ENCODE peak calls at places on chromosome 14, in four cellular contexts. H is K562, T is HepG2, B is SK-N-SH. N is an unnamed sample.

GRCh38 chr14:93592786-93593185 is 162.0 kb downstream of the UNC79 start:
- DNase-seq in H (no peak), T (no peak), B (no peak), N (no peak)

GRCh38 chr14:74299061-74299545 is 3.6 kb downstream of the ABCD4 start:
- DNase-seq in H (no peak), T (no peak), B (no peak), N (no peak)

GRCh38 chr14:93683241-93683640 is 105.0 kb downstream of the PRIMA1 start:
- DNase-seq in H (peak), T (no peak), B (peak), N (no peak)

GRCh38 chr14:53601409-53601808 is 355.2 kb downstream of the BMP4 start:
- DNase-seq in H (no peak), T (no peak), B (no peak), N (no peak)

GRCh38 chr14:59543873-59544272 is 32.7 kb downstream of the CCDC175 start:
- DNase-seq in H (no peak), T (no peak), B (no peak), N (no peak)

GRCh38 chr14:50846171-50846880 is 15.4 kb upstream of the NIN start:
- DNase-seq in H (no peak), T (no peak), B (no peak), N (no peak)

GRCh38 chr14:55717621-55718020 is 137.6 kb downstream of the KTN1 start:
- DNase-seq in H (no peak), T (no peak), B (no peak), N (no peak)

GRCh38 chr14:73771848-73772705 is 57.9 kb upstream of the PNMA1 start:
- DNase-seq in H (peak), T (peak), B (peak), N (peak)

GRCh38 chr14:20681348-20682126 is 2.8 kb upstream of the RNASE4 start:
- DNase-seq in H (peak), T (peak), B (peak), N (peak)

GRCh38 chr14:103742499-103743255 is 27.1 kb downstream of the ZFYVE21 start:
- DNase-seq in H (no peak), T (no peak), B (no peak), N (no peak)

GRCh38 chr14:103743691-103744090 is 28.1 kb downstream of the ZFYVE21 start:
- DNase-seq in H (no peak), T (no peak), B (no peak), N (no peak)

GRCh38 chr14:103746706-103747105 is 31.1 kb downstream of the ZFYVE21 start:
- DNase-seq in H (no peak), T (no peak), B (no peak), N (no peak)

GRCh38 chr14:103744621-103745395 is 29.2 kb downstream of the ZFYVE21 start:
- DNase-seq in H (no peak), T (no peak), B (no peak), N (no peak)

GRCh38 chr14:103745424-103745823 is 29.8 kb downstream of the ZFYVE21 start:
- DNase-seq in H (no peak), T (peak), B (no peak), N (no peak)
- TF ChIP-seq NFIC in H (no peak), T (no peak), B (no peak), N (no peak)

GRCh38 chr14:22047105-22047504 is 373.5 kb upstream of the OR4E1 start:
- DNase-seq in H (no peak), T (peak), B (no peak), N (no peak)
- TF ChIP-seq NFIC in H (no peak), T (no peak), B (no peak), N (no peak)

GRCh38 chr14:21714318-21714929 is 40.8 kb upstream of the OR4E1 start:
- DNase-seq in H (no peak), T (no peak), B (no peak), N (no peak)
- TF ChIP-seq NFIC in H (no peak), T (no peak), B (no peak), N (no peak)

GRCh38 chr14:98770151-98770550 is 501.8 kb downstream of the BCL11B start:
- DNase-seq in H (no peak), T (no peak), B (no peak), N (no peak)

GRCh38 chr14:98773814-98774213 is 498.2 kb downstream of the BCL11B start:
- DNase-seq in H (no peak), T (no peak), B (no peak), N (no peak)

GRCh38 chr14:98775892-98776291 is 496.1 kb downstream of the BCL11B start:
- DNase-seq in H (no peak), T (no peak), B (no peak), N (no peak)
- TF ChIP-seq NFIC in H (no peak), T (no peak), B (no peak), N (no peak)

GRCh38 chr14:91968280-91968679 is 20.8 kb upstream of the FBLN5 start:
- DNase-seq in H (no peak), T (no peak), B (no peak), N (no peak)
- TF ChIP-seq NFIC in H (no peak), T (no peak), B (no peak), N (no peak)

GRCh38 chr14:76113691-76114090 is 38.0 kb upstream of the GPATCH2L start:
- DNase-seq in H (no peak), T (no peak), B (no peak), N (no peak)

GRCh38 chr14:76117789-76118188 is 33.9 kb upstream of the GPATCH2L start:
- DNase-seq in H (no peak), T (no peak), B (peak), N (no peak)

GRCh38 chr14:76115010-76115422 is 36.7 kb upstream of the GPATCH2L start:
- DNase-seq in H (no peak), T (no peak), B (no peak), N (no peak)

GRCh38 chr14:76109087-76109880 is 42.4 kb upstream of the GPATCH2L start:
- DNase-seq in H (no peak), T (no peak), B (no peak), N (no peak)

DNA sequence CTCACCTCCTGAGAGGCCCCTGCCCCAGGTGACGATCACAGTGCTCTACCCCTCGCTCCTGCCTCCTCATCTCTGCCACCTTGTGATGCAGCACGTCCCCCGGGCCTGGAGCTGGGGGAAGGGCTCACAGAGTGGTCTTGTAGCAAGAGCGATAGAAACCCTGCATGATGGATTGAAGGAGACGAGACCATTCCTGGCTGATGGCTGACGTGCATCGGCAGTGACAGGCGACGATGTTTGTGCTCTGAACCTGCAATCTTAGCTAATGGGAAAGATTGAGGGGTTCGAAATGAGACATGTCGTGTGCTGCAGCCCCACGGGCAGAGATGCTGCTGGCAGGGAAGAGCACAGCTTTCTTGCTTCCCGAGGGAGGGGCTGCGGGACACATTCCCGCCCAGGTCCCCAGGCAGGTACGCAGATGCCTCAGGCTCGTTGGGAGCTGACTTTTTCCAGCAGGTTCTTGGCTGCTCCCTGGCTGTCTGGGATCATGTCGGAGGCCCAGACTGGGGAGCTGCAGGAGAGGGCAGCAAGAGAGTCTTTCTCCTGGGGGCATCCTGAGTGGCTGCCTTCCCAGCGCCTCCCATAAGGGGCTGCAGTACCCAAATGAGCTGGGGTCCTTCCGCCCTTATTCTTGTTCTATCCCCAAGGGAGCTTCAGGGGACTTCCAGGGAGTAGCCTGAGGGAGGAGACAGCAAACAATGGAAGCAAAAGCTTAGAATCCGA is 38.7 kb upstream of the GPATCH2L start:
- DNase-seq in H (no peak), T (no peak), B (no peak), N (no peak)
- TF ChIP-seq NFIC in H (no peak), T (no peak), B (no peak), N (no peak)

GRCh38 chr14:89207925-89208328 is 209.1 kb downstream of the FOXN3 start:
- DNase-seq in H (no peak), T (no peak), B (peak), N (peak)
- TF ChIP-seq NFIC in H (no peak), T (no peak), B (no peak), N (no peak)